ENCODE peak calls at places on chromosomes 12 and 14, in eight cellular contexts. C is psoas muscle; P is CD8-positive, alpha-beta memory T cell; B is tibial artery; X is left lung; D is tibial nerve; Z is kidney; F is naive thymus-derived CD4-positive, alpha-beta T cell. G is an unnamed sample.

GRCh38 chr12:69648476-69648875 is 37.8 kb upstream of the LRRC10 start:
- DNase-seq in F (no peak), D (no peak), Z (no peak), X (no peak), C (no peak), B (no peak), P (no peak), G (no peak)

GRCh38 chr12:69548687-69549086 is 36.6 kb upstream of the CCT2 start:
- DNase-seq in P (no peak), Z (no peak), C (no peak), B (no peak), D (no peak), X (no peak), F (no peak), G (no peak)

GRCh38 chr14:32711103-32711680 is 227.5 kb upstream of the NPAS3 start:
- DNase-seq in P (no peak), B (no peak), Z (no peak), X (no peak), D (peak; percentile 61), F (no peak), C (no peak), G (no peak)

GRCh38 chr12:92717202-92717601 is 14.4 kb downstream of the PLEKHG7 start:
- DNase-seq in C (no peak), Z (no peak), D (peak; percentile 30), P (no peak), X (no peak), B (no peak), F (no peak), G (no peak)

GRCh38 chr14:103879570-103880333 is 32.4 kb upstream of the PPP1R13B start:
- DNase-seq in P (no peak), X (no peak), B (no peak), Z (peak; percentile 94), F (no peak), D (no peak), C (peak; percentile 51), G (no peak)

GRCh38 chr14:27181304-27181703 is 583.5 kb upstream of the NOVA1 start:
- DNase-seq in F (no peak), Z (no peak), C (peak; percentile 19), D (peak; percentile 6), B (no peak), X (peak; percentile 10), P (no peak), G (no peak)

GRCh38 chr12:92619026-92619425 is 83.8 kb upstream of the PLEKHG7 start:
- DNase-seq in C (no peak), Z (no peak), D (no peak), B (no peak), X (no peak), P (no peak), F (no peak), G (no peak)

GRCh38 chr12:42588981-42589464 is 523 bp downstream of the PRICKLE1 start:
- DNase-seq in C (peak; percentile 38), F (no peak), Z (peak; percentile 76), X (peak; percentile 77), P (no peak), D (no peak), B (peak; percentile 29), G (no peak)

GRCh38 chr12:57200497-57200896 is 16.1 kb upstream of the NXPH4 start:
- DNase-seq in P (no peak), X (no peak), F (no peak), D (no peak), B (no peak), C (no peak), Z (no peak), G (no peak)

GRCh38 chr12:105461276-105461975 is 130.9 kb downstream of the C12orf75 start:
- DNase-seq in B (no peak), X (no peak), Z (no peak), P (no peak), F (no peak), C (no peak), D (no peak), G (no peak)

GRCh38 chr14:61343471-61343870 is 22.1 kb downstream of the PRKCH start:
- DNase-seq in Z (no peak), X (no peak), B (no peak), D (no peak), C (no peak), F (no peak), P (no peak), G (no peak)

GRCh38 chr12:115934046-115934445 is 343.4 kb downstream of the MED13L start:
- DNase-seq in X (no peak), Z (no peak), F (no peak), P (no peak), B (peak; percentile 58), C (peak; percentile 50), D (peak; percentile 57), G (no peak)

GRCh38 chr14:95265106-95266094 is 54.3 kb downstream of the CLMN start:
- DNase-seq in P (no peak), X (no peak), D (no peak), C (no peak), B (no peak), F (no peak), Z (no peak), G (no peak)

GRCh38 chr12:13573698-13574321 is 377.3 kb downstream of the EMP1 start:
- DNase-seq in X (no peak), D (no peak), P (no peak), Z (no peak), B (no peak), C (no peak), F (no peak), G (no peak)

GRCh38 chr14:101173698-101174521 is 270.4 kb upstream of the RTL1 start:
- DNase-seq in C (no peak), D (no peak), F (no peak), X (peak; percentile 37), B (no peak), Z (no peak), P (no peak), G (no peak)

GRCh38 chr14:105817971-105818711 is 291.8 kb downstream of the TMEM121 start:
- DNase-seq in X (no peak), P (no peak), B (no peak), Z (peak; percentile 62), D (no peak), C (no peak), F (no peak), G (no peak)

GRCh38 chr14:105818712-105819005 is 292.3 kb downstream of the TMEM121 start:
- DNase-seq in P (no peak), D (no peak), X (no peak), F (no peak), C (no peak), Z (peak; percentile 43), B (no peak), G (no peak)
- H3K9me3 ChIP-seq in P (no peaks in the 10 kb centered on the region), D (peaks cover 9% of the 10 kb centered on the region), X (no peaks in the 10 kb centered on the region), F (no peaks in the 10 kb centered on the region), C (no peaks in the 10 kb centered on the region), Z (no peaks in the 10 kb centered on the region), B (no peaks in the 10 kb centered on the region), G (no peaks in the 10 kb centered on the region)

GRCh38 chr12:112456029-112456428 is 37.3 kb downstream of the PTPN11 start:
- DNase-seq in X (no peak), P (no peak), Z (no peak), B (no peak), C (no peak), F (no peak), D (no peak), G (no peak)

GRCh38 chr12:112447106-112447505 is 28.4 kb downstream of the PTPN11 start:
- DNase-seq in F (no peak), C (no peak), Z (no peak), P (no peak), X (no peak), B (no peak), D (no peak), G (no peak)

GRCh38 chr12:112446008-112446725 is 27.4 kb downstream of the PTPN11 start:
- DNase-seq in P (no peak), F (no peak), B (no peak), C (no peak), D (no peak), Z (no peak), X (no peak), G (no peak)

GRCh38 chr12:112450725-112451124 is 32.0 kb downstream of the PTPN11 start:
- DNase-seq in F (no peak), Z (no peak), X (no peak), D (no peak), B (no peak), C (no peak), P (no peak), G (no peak)
- H3K9me3 ChIP-seq in F (no peaks in the 10 kb centered on the region), Z (no peaks in the 10 kb centered on the region), X (no peaks in the 10 kb centered on the region), D (no peaks in the 10 kb centered on the region), B (no peaks in the 10 kb centered on the region), C (no peaks in the 10 kb centered on the region), P (no peaks in the 10 kb centered on the region), G (no peaks in the 10 kb centered on the region)

GRCh38 chr14:79947440-79947839 is 263.9 kb downstream of the DIO2 start:
- DNase-seq in X (no peak), F (no peak), D (no peak), B (no peak), P (no peak), Z (no peak), C (no peak), G (no peak)
- H3K9me3 ChIP-seq in X (no peaks in the 10 kb centered on the region), F (no peaks in the 10 kb centered on the region), D (no peaks in the 10 kb centered on the region), B (no peaks in the 10 kb centered on the region), P (no peaks in the 10 kb centered on the region), Z (no peaks in the 10 kb centered on the region), C (no peaks in the 10 kb centered on the region), G (no peaks in the 10 kb centered on the region)

DNA sequence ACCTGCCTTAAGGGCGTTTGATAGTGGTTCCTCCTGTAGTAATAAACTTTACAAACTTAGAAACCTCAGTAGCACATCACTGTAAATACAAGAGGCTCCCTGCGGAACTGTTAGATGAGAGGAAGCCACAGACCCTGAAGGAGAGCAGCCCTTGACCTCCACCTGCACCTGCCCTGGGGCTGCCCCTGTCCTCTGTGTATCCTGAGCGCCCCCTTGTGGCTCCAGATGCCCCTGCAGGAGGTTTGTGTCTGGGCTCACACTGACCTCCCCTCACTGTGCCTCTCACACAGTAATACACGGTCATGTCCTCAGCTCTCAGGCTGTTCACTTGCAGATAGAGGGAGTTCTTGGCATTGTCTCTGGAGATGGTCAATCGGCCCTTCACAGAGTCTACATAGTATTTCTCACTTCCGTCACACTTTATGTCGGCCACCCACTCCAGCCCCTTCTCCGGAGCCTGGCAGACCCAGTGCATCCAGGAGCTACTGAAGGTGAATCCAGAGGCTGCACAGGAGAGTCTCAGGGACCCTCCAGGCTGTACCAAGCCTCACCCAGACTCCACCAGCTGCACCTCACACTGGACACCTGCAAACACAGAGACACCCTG is 1059.8 kb downstream of the TMEM121 start:
- DNase-seq in P (peak; percentile 51), B (no peak), X (no peak), D (peak; percentile 7), C (no peak), Z (no peak), F (peak; percentile 55), G (peak; percentile 71)
- H3K9me3 ChIP-seq in P (no peaks in the 10 kb centered on the region), B (no peaks in the 10 kb centered on the region), X (no peaks in the 10 kb centered on the region), D (no peaks in the 10 kb centered on the region), C (no peaks in the 10 kb centered on the region), Z (no peaks in the 10 kb centered on the region), F (no peaks in the 10 kb centered on the region), G (no peaks in the 10 kb centered on the region)